ENCODE peak calls at places on chromosomes 7 and 10, in ten cellular contexts. H is AML-193; V is M059J; Z is left kidney; I is stimulated activated CD8-positive, alpha-beta memory T cell treated with anti-CD3 and anti-CD28 coated beads, Interleukin-7, amount 100 ng/mL, for 4 hours; G is heart left ventricle; Y is AG10803; B is iris pigment epithelial cell; S is astrocyte of the spinal cord; D is prostate gland. Q is an unnamed sample.

GRCh38 chr7:82805527-82805960 is 357.1 kb downstream of the PCLO start:
- DNase-seq in H (peak), V (peak), Z (no peak), I (no peak), G (no peak), Y (peak), B (peak), S (peak), D (no peak), Q (peak)

GRCh38 chr7:128408709-128409434 is 910 bp downstream of the IMPDH1 start:
- DNase-seq in H (peak), V (no peak), Z (peak), I (no peak), G (no peak), Y (no peak), B (peak), S (no peak), D (no peak), Q (peak)

GRCh38 chr10:97553575-97554100 is 18.9 kb upstream of the ANKRD2 start:
- DNase-seq in H (peak), V (peak), Z (peak), I (peak), G (peak), Y (peak), B (peak), S (peak), D (peak), Q (peak)

GRCh38 chr10:8052344-8052969 is 2.0 kb upstream of the GATA3 start:
- DNase-seq in H (no peak), V (no peak), Z (peak), I (no peak), G (no peak), Y (no peak), B (no peak), S (peak), D (no peak), Q (no peak)

GRCh38 chr7:34096135-34096775 is 190.9 kb downstream of the BMPER start:
- DNase-seq in H (no peak), V (peak), Z (peak), I (no peak), G (peak), Y (peak), B (peak), S (peak), D (peak), Q (no peak)

GRCh38 chr7:132242192-132242812 is 334.0 kb downstream of the PLXNA4 start:
- DNase-seq in H (no peak), V (no peak), Z (peak), I (no peak), G (no peak), Y (no peak), B (no peak), S (no peak), D (peak), Q (no peak)

GRCh38 chr7:22488643-22489462 is 11.1 kb downstream of the STEAP1B start:
- DNase-seq in H (peak), V (peak), Z (peak), I (peak), G (peak), Y (peak), B (peak), S (peak), D (peak), Q (peak)

GRCh38 chr7:115004121-115004520 is 82.2 kb downstream of the MDFIC start:
- DNase-seq in H (no peak), V (peak), Z (no peak), I (no peak), G (no peak), Y (no peak), B (no peak), S (no peak), D (no peak), Q (peak)

GRCh38 chr10:71964669-71965515 is 697 bp downstream of the CHST3 start:
- DNase-seq in H (no peak), V (peak), Z (peak), I (peak), G (peak), Y (peak), B (peak), S (peak), D (peak), Q (peak)

GRCh38 chr7:121853307-121853706 is 19.7 kb upstream of the PTPRZ1 start:
- DNase-seq in H (no peak), V (no peak), Z (no peak), I (no peak), G (no peak), Y (no peak), B (peak), S (no peak), D (no peak), Q (no peak)

GRCh38 chr10:62818426-62819011 is 2.4 kb upstream of the EGR2 start:
- DNase-seq in H (no peak), V (no peak), Z (peak), I (no peak), G (peak), Y (no peak), B (no peak), S (no peak), D (no peak), Q (peak)

GRCh38 chr7:70143089-70144044 is 545.1 kb downstream of the AUTS2 start:
- DNase-seq in H (no peak), V (peak), Z (peak), I (no peak), G (no peak), Y (peak), B (no peak), S (peak), D (no peak), Q (no peak)

GRCh38 chr10:97759157-97759980 is 12.4 kb downstream of the SFRP5 start:
- DNase-seq in H (peak), V (peak), Z (peak), I (no peak), G (peak), Y (peak), B (peak), S (peak), D (peak), Q (peak)

GRCh38 chr10:78405781-78406180 is 372.1 kb downstream of the RPS24 start:
- DNase-seq in H (no peak), V (no peak), Z (no peak), I (no peak), G (no peak), Y (peak), B (no peak), S (no peak), D (no peak), Q (no peak)

GRCh38 chr7:159144756-159145543 is at the start of gene VIPR2:
- DNase-seq in H (no peak), V (no peak), Z (peak), I (no peak), G (peak), Y (no peak), B (no peak), S (no peak), D (peak), Q (no peak)

GRCh38 chr7:125529237-125529636 is 599.6 kb upstream of the POT1 start:
- DNase-seq in H (no peak), V (no peak), Z (no peak), I (no peak), G (no peak), Y (no peak), B (no peak), S (no peak), D (no peak), Q (no peak)

GRCh38 chr10:38054361-38054797 is 39.8 kb upstream of the ZNF37A start:
- DNase-seq in H (peak), V (peak), Z (no peak), I (no peak), G (no peak), Y (peak), B (peak), S (peak), D (no peak), Q (no peak)

GRCh38 chr7:26198133-26198780 is 2.3 kb downstream of the HNRNPA2B1 start:
- DNase-seq in H (peak), V (peak), Z (peak), I (no peak), G (no peak), Y (peak), B (no peak), S (peak), D (no peak), Q (no peak)

GRCh38 chr10:49379596-49380410 is 16.1 kb downstream of the DRGX start:
- DNase-seq in H (no peak), V (no peak), Z (peak), I (no peak), G (no peak), Y (no peak), B (peak), S (no peak), D (no peak), Q (peak)

GRCh38 chr10:29627201-29628105 is 7.3 kb downstream of the SVIL start:
- DNase-seq in H (no peak), V (no peak), Z (no peak), I (no peak), G (no peak), Y (peak), B (peak), S (peak), D (no peak), Q (no peak)

GRCh38 chr10:98795467-98795866 is 348.7 kb upstream of the HPS1 start:
- DNase-seq in H (no peak), V (no peak), Z (no peak), I (no peak), G (no peak), Y (no peak), B (no peak), S (no peak), D (no peak), Q (no peak)

GRCh38 chr10:118922226-118922625 is 107.3 kb upstream of the NANOS1 start:
- DNase-seq in H (no peak), V (peak), Z (peak), I (no peak), G (no peak), Y (peak), B (no peak), S (peak), D (peak), Q (no peak)

GRCh38 chr10:116831790-116832189 is 17.5 kb upstream of the ENO4 start:
- DNase-seq in H (no peak), V (no peak), Z (no peak), I (no peak), G (no peak), Y (no peak), B (no peak), S (no peak), D (no peak), Q (no peak)

GRCh38 chr7:53062796-53063195 is 27.4 kb downstream of the POM121L12 start:
- DNase-seq in H (no peak), V (no peak), Z (no peak), I (no peak), G (no peak), Y (no peak), B (no peak), S (no peak), D (no peak), Q (no peak)

GRCh38 chr7:1639578-1640175 is 30.4 kb upstream of the ELFN1 start:
- DNase-seq in H (no peak), V (no peak), Z (no peak), I (no peak), G (no peak), Y (no peak), B (no peak), S (no peak), D (no peak), Q (no peak)

GRCh38 chr7:26399309-26399610 is 107.6 kb downstream of the SNX10 start:
- DNase-seq in H (no peak), V (no peak), Z (peak), I (no peak), G (no peak), Y (no peak), B (peak), S (peak), D (peak), Q (peak)

GRCh38 chr10:35887686-35888085 is 245.6 kb upstream of the FZD8 start:
- DNase-seq in H (no peak), V (no peak), Z (no peak), I (no peak), G (no peak), Y (no peak), B (no peak), S (no peak), D (no peak), Q (no peak)

GRCh38 chr10:73413108-73413527 is 740 bp downstream of the ANXA7 start:
- DNase-seq in H (peak), V (peak), Z (peak), I (no peak), G (no peak), Y (no peak), B (no peak), S (peak), D (peak), Q (peak)

GRCh38 chr7:157462840-157463239 is 126.0 kb downstream of the DNAJB6 start:
- DNase-seq in H (no peak), V (no peak), Z (no peak), I (no peak), G (no peak), Y (no peak), B (no peak), S (no peak), D (no peak), Q (no peak)

GRCh38 chr10:50574305-50574704 is 49.5 kb downstream of the SGMS1 start:
- DNase-seq in H (no peak), V (no peak), Z (no peak), I (no peak), G (no peak), Y (no peak), B (no peak), S (no peak), D (no peak), Q (peak)